ENCODE peak calls at places on chromosomes 4 and X, in eight cellular contexts. One of them, this sample, is unnamed.

GRCh38 chr4:39151120-39151713 is 31.1 kb upstream of the WDR19 start:
- DNase-seq in NCI-H1694 treated with DMSO at 0.1 percent for 48 hours: no peak
- DNase-seq in smooth muscle cell of the brain vasculature: no peak
- DNase-seq in HT1080: no peak
- DNase-seq in glomerular endothelial cell: no peak
- DNase-seq in dorsolateral prefrontal cortex: no peak
- DNase-seq in OCI-LY7: peak; percentile 65
- DNase-seq in naive B cell: no peak
- DNase-seq in this sample: no peak

GRCh38 chr4:41432889-41433288 is 105.1 kb upstream of the LIMCH1 start:
- DNase-seq in naive B cell: no peak
- DNase-seq in OCI-LY7: no peak
- DNase-seq in dorsolateral prefrontal cortex: no peak
- DNase-seq in glomerular endothelial cell: no peak
- DNase-seq in smooth muscle cell of the brain vasculature: no peak
- DNase-seq in NCI-H1694 treated with DMSO at 0.1 percent for 48 hours: no peak
- DNase-seq in HT1080: peak; percentile 71
- DNase-seq in this sample: no peak

GRCh38 chr4:51895816-51896408 is 53.0 kb downstream of the DCUN1D4 start:
- DNase-seq in naive B cell: peak; percentile 32
- DNase-seq in smooth muscle cell of the brain vasculature: peak; percentile 35
- DNase-seq in OCI-LY7: peak; percentile 76
- DNase-seq in NCI-H1694 treated with DMSO at 0.1 percent for 48 hours: peak; percentile 23
- DNase-seq in dorsolateral prefrontal cortex: peak; percentile 52
- DNase-seq in glomerular endothelial cell: peak; percentile 42
- DNase-seq in HT1080: peak; percentile 58
- DNase-seq in this sample: no peak

GRCh38 chr4:184392321-184392720 is 82.0 kb downstream of the IRF2 start:
- DNase-seq in HT1080: no peak
- DNase-seq in naive B cell: no peak
- DNase-seq in NCI-H1694 treated with DMSO at 0.1 percent for 48 hours: no peak
- DNase-seq in smooth muscle cell of the brain vasculature: no peak
- DNase-seq in glomerular endothelial cell: no peak
- DNase-seq in dorsolateral prefrontal cortex: no peak
- DNase-seq in OCI-LY7: no peak
- DNase-seq in this sample: no peak

GRCh38 chrX:1029494-1029893 is 183.0 kb downstream of the CRLF2 start:
- DNase-seq in NCI-H1694 treated with DMSO at 0.1 percent for 48 hours: no peak
- DNase-seq in glomerular endothelial cell: no peak
- DNase-seq in HT1080: no peak
- DNase-seq in dorsolateral prefrontal cortex: no peak
- DNase-seq in smooth muscle cell of the brain vasculature: no peak
- DNase-seq in OCI-LY7: no peak
- DNase-seq in naive B cell: no peak
- DNase-seq in this sample: no peak

GRCh38 chr4:143337600-143338287 is 1.1 kb downstream of the GAB1 start:
- DNase-seq in naive B cell: no peak
- DNase-seq in glomerular endothelial cell: no peak
- DNase-seq in dorsolateral prefrontal cortex: peak; percentile 68
- DNase-seq in OCI-LY7: peak; percentile 57
- DNase-seq in smooth muscle cell of the brain vasculature: no peak
- DNase-seq in HT1080: peak; percentile 36
- DNase-seq in NCI-H1694 treated with DMSO at 0.1 percent for 48 hours: no peak
- DNase-seq in this sample: no peak

GRCh38 chr4:188550296-188550695 is 411.1 kb downstream of the TRIML1 start:
- DNase-seq in NCI-H1694 treated with DMSO at 0.1 percent for 48 hours: no peak
- DNase-seq in dorsolateral prefrontal cortex: no peak
- DNase-seq in HT1080: peak; percentile 43
- DNase-seq in naive B cell: no peak
- DNase-seq in glomerular endothelial cell: no peak
- DNase-seq in OCI-LY7: no peak
- DNase-seq in smooth muscle cell of the brain vasculature: no peak
- DNase-seq in this sample: no peak

GRCh38 chrX:38438321-38438720 is 85.9 kb downstream of the OTC start:
- DNase-seq in NCI-H1694 treated with DMSO at 0.1 percent for 48 hours: no peak
- DNase-seq in naive B cell: no peak
- DNase-seq in HT1080: no peak
- DNase-seq in dorsolateral prefrontal cortex: no peak
- DNase-seq in glomerular endothelial cell: no peak
- DNase-seq in OCI-LY7: no peak
- DNase-seq in smooth muscle cell of the brain vasculature: no peak
- DNase-seq in this sample: no peak

GRCh38 chrX:121479406-121479805 is 432.0 kb downstream of the GLUD2 start:
- DNase-seq in HT1080: peak; percentile 1
- DNase-seq in OCI-LY7: peak; percentile 15
- DNase-seq in glomerular endothelial cell: no peak
- DNase-seq in NCI-H1694 treated with DMSO at 0.1 percent for 48 hours: no peak
- DNase-seq in smooth muscle cell of the brain vasculature: no peak
- DNase-seq in dorsolateral prefrontal cortex: no peak
- DNase-seq in naive B cell: no peak
- DNase-seq in this sample: no peak

GRCh38 chr4:33709247-33709646 is 2535.1 kb downstream of the ARAP2 start:
- DNase-seq in glomerular endothelial cell: no peak
- DNase-seq in NCI-H1694 treated with DMSO at 0.1 percent for 48 hours: no peak
- DNase-seq in dorsolateral prefrontal cortex: no peak
- DNase-seq in smooth muscle cell of the brain vasculature: peak; percentile 13
- DNase-seq in naive B cell: no peak
- DNase-seq in OCI-LY7: no peak
- DNase-seq in HT1080: peak; percentile 91
- DNase-seq in this sample: no peak

GRCh38 chrX:53312946-53313745 is 31.8 kb upstream of the IQSEC2 start:
- DNase-seq in glomerular endothelial cell: peak; percentile 42
- DNase-seq in dorsolateral prefrontal cortex: peak; percentile 69
- DNase-seq in smooth muscle cell of the brain vasculature: peak; percentile 49
- DNase-seq in NCI-H1694 treated with DMSO at 0.1 percent for 48 hours: peak; percentile 23
- DNase-seq in HT1080: peak; percentile 42
- DNase-seq in naive B cell: peak; percentile 46
- DNase-seq in OCI-LY7: peak; percentile 62
- DNase-seq in this sample: peak; percentile 44

GRCh38 chr4:70722199-70722791 is 531 bp downstream of the RUFY3 start:
- DNase-seq in NCI-H1694 treated with DMSO at 0.1 percent for 48 hours: no peak
- DNase-seq in OCI-LY7: no peak
- DNase-seq in glomerular endothelial cell: no peak
- DNase-seq in smooth muscle cell of the brain vasculature: no peak
- DNase-seq in dorsolateral prefrontal cortex: peak; percentile 64
- DNase-seq in HT1080: peak; percentile 73
- DNase-seq in naive B cell: no peak
- DNase-seq in this sample: no peak

GRCh38 chrX:18677140-18677834 is 5.4 kb upstream of the RS1 start:
- DNase-seq in glomerular endothelial cell: no peak
- DNase-seq in HT1080: no peak
- DNase-seq in smooth muscle cell of the brain vasculature: no peak
- DNase-seq in naive B cell: no peak
- DNase-seq in dorsolateral prefrontal cortex: no peak
- DNase-seq in OCI-LY7: no peak
- DNase-seq in NCI-H1694 treated with DMSO at 0.1 percent for 48 hours: no peak
- DNase-seq in this sample: no peak

GRCh38 chr4:155604718-155605601 is 61.7 kb upstream of the GUCY1A1 start:
- DNase-seq in smooth muscle cell of the brain vasculature: no peak
- DNase-seq in dorsolateral prefrontal cortex: no peak
- DNase-seq in OCI-LY7: no peak
- DNase-seq in NCI-H1694 treated with DMSO at 0.1 percent for 48 hours: no peak
- DNase-seq in glomerular endothelial cell: no peak
- DNase-seq in naive B cell: no peak
- DNase-seq in HT1080: peak; percentile 71
- DNase-seq in this sample: no peak

GRCh38 chrX:104310084-104310483 is 55.4 kb upstream of the ESX1 start:
- DNase-seq in naive B cell: no peak
- DNase-seq in NCI-H1694 treated with DMSO at 0.1 percent for 48 hours: peak; percentile 0
- DNase-seq in HT1080: peak; percentile 61
- DNase-seq in glomerular endothelial cell: no peak
- DNase-seq in smooth muscle cell of the brain vasculature: no peak
- DNase-seq in dorsolateral prefrontal cortex: peak; percentile 65
- DNase-seq in OCI-LY7: no peak
- DNase-seq in this sample: no peak

GRCh38 chr4:37689353-37689752 is 3.2 kb upstream of the RELL1 start:
- DNase-seq in NCI-H1694 treated with DMSO at 0.1 percent for 48 hours: no peak
- DNase-seq in dorsolateral prefrontal cortex: no peak
- DNase-seq in HT1080: no peak
- DNase-seq in OCI-LY7: no peak
- DNase-seq in naive B cell: no peak
- DNase-seq in smooth muscle cell of the brain vasculature: no peak
- DNase-seq in glomerular endothelial cell: no peak
- DNase-seq in this sample: no peak

GRCh38 chrX:6738518-6739470 is 203.9 kb upstream of the VCX3A start:
- DNase-seq in HT1080: no peak
- DNase-seq in naive B cell: peak; percentile 74
- DNase-seq in smooth muscle cell of the brain vasculature: no peak
- DNase-seq in glomerular endothelial cell: no peak
- DNase-seq in dorsolateral prefrontal cortex: no peak
- DNase-seq in OCI-LY7: peak; percentile 88
- DNase-seq in NCI-H1694 treated with DMSO at 0.1 percent for 48 hours: no peak
- DNase-seq in this sample: no peak

GRCh38 chrX:113305496-113305895 is 464.9 kb upstream of the AMOT start:
- DNase-seq in HT1080: peak; percentile 70
- DNase-seq in OCI-LY7: no peak
- DNase-seq in NCI-H1694 treated with DMSO at 0.1 percent for 48 hours: no peak
- DNase-seq in dorsolateral prefrontal cortex: no peak
- DNase-seq in smooth muscle cell of the brain vasculature: no peak
- DNase-seq in naive B cell: no peak
- DNase-seq in glomerular endothelial cell: no peak
- DNase-seq in this sample: no peak

GRCh38 chr4:60344908-60345307 is 855.2 kb upstream of the ADGRL3 start:
- DNase-seq in HT1080: no peak
- DNase-seq in glomerular endothelial cell: no peak
- DNase-seq in OCI-LY7: no peak
- DNase-seq in smooth muscle cell of the brain vasculature: no peak
- DNase-seq in NCI-H1694 treated with DMSO at 0.1 percent for 48 hours: no peak
- DNase-seq in dorsolateral prefrontal cortex: no peak
- DNase-seq in naive B cell: no peak
- DNase-seq in this sample: no peak

GRCh38 chr4:154559141-154559841 is 3.5 kb upstream of the FGB start:
- DNase-seq in smooth muscle cell of the brain vasculature: peak; percentile 10
- DNase-seq in glomerular endothelial cell: no peak
- DNase-seq in OCI-LY7: peak; percentile 31
- DNase-seq in dorsolateral prefrontal cortex: no peak
- DNase-seq in naive B cell: peak; percentile 13
- DNase-seq in NCI-H1694 treated with DMSO at 0.1 percent for 48 hours: no peak
- DNase-seq in HT1080: peak; percentile 72
- DNase-seq in this sample: no peak

GRCh38 chr4:2417765-2418651 is at the start of gene ZFYVE28:
- DNase-seq in HT1080: no peak
- DNase-seq in NCI-H1694 treated with DMSO at 0.1 percent for 48 hours: no peak
- DNase-seq in OCI-LY7: no peak
- DNase-seq in naive B cell: no peak
- DNase-seq in glomerular endothelial cell: no peak
- DNase-seq in smooth muscle cell of the brain vasculature: no peak
- DNase-seq in dorsolateral prefrontal cortex: no peak
- DNase-seq in this sample: no peak

GRCh38 chr4:183588169-183588675 is 70.8 kb downstream of the RWDD4 start:
- DNase-seq in dorsolateral prefrontal cortex: peak; percentile 43
- DNase-seq in NCI-H1694 treated with DMSO at 0.1 percent for 48 hours: no peak
- DNase-seq in OCI-LY7: no peak
- DNase-seq in HT1080: no peak
- DNase-seq in glomerular endothelial cell: no peak
- DNase-seq in naive B cell: no peak
- DNase-seq in smooth muscle cell of the brain vasculature: no peak
- DNase-seq in this sample: no peak

GRCh38 chrX:45506149-45506768 is 305.6 kb upstream of the DIPK2B start:
- DNase-seq in HT1080: no peak
- DNase-seq in OCI-LY7: no peak
- DNase-seq in NCI-H1694 treated with DMSO at 0.1 percent for 48 hours: no peak
- DNase-seq in dorsolateral prefrontal cortex: no peak
- DNase-seq in naive B cell: no peak
- DNase-seq in smooth muscle cell of the brain vasculature: no peak
- DNase-seq in glomerular endothelial cell: no peak
- DNase-seq in this sample: no peak

GRCh38 chr4:127783026-127783769 is 1.1 kb downstream of the HSPA4L start:
- DNase-seq in dorsolateral prefrontal cortex: peak; percentile 62
- DNase-seq in NCI-H1694 treated with DMSO at 0.1 percent for 48 hours: peak; percentile 12
- DNase-seq in OCI-LY7: no peak
- DNase-seq in smooth muscle cell of the brain vasculature: no peak
- DNase-seq in naive B cell: no peak
- DNase-seq in glomerular endothelial cell: no peak
- DNase-seq in HT1080: peak; percentile 3
- DNase-seq in this sample: no peak

GRCh38 chrX:18725316-18725943 is 18.0 kb downstream of the PPEF1 start:
- DNase-seq in naive B cell: no peak
- DNase-seq in HT1080: no peak
- DNase-seq in smooth muscle cell of the brain vasculature: no peak
- DNase-seq in glomerular endothelial cell: no peak
- DNase-seq in OCI-LY7: no peak
- DNase-seq in dorsolateral prefrontal cortex: no peak
- DNase-seq in NCI-H1694 treated with DMSO at 0.1 percent for 48 hours: no peak
- DNase-seq in this sample: no peak

GRCh38 chrX:15336023-15336413 is 695 bp upstream of the PIGA start:
- DNase-seq in naive B cell: peak; percentile 49
- DNase-seq in HT1080: peak; percentile 39
- DNase-seq in OCI-LY7: peak; percentile 11
- DNase-seq in NCI-H1694 treated with DMSO at 0.1 percent for 48 hours: no peak
- DNase-seq in dorsolateral prefrontal cortex: no peak
- DNase-seq in smooth muscle cell of the brain vasculature: no peak
- DNase-seq in glomerular endothelial cell: no peak
- DNase-seq in this sample: peak; percentile 49

GRCh38 chrX:46758163-46758955 is 559 bp downstream of the SLC9A7 start:
- DNase-seq in NCI-H1694 treated with DMSO at 0.1 percent for 48 hours: no peak
- DNase-seq in smooth muscle cell of the brain vasculature: no peak
- DNase-seq in glomerular endothelial cell: no peak
- DNase-seq in naive B cell: peak; percentile 16
- DNase-seq in HT1080: peak; percentile 13
- DNase-seq in dorsolateral prefrontal cortex: no peak
- DNase-seq in OCI-LY7: peak; percentile 52
- DNase-seq in this sample: peak; percentile 14